ENCODE peak calls at places on chromosomes 3 and 15, in four cellular contexts. Z is H1, R is HepG2, T is K562. C is an unnamed sample.

GRCh38 chr3:27827041-27827440 is 104.9 kb upstream of the EOMES start:
- DNase-seq in T (no peak), Z (no peak), R (no peak), C (no peak)

GRCh38 chr3:185781759-185782158 is 43.1 kb downstream of the IGF2BP2 start:
- DNase-seq in T (no peak), Z (no peak), R (no peak), C (no peak)

GRCh38 chr3:25235033-25235432 is 193.0 kb upstream of the RARB start:
- DNase-seq in Z (no peak), R (no peak), T (no peak), C (no peak)

GRCh38 chr3:195441971-195442572 is 748 bp downstream of the ACAP2 start:
- DNase-seq in Z (no peak), R (no peak), T (peak; percentile 61), C (no peak)

GRCh38 chr3:39434574-39434973 is 28.1 kb downstream of the RPSA start:
- DNase-seq in R (no peak), T (no peak), Z (no peak), C (no peak)

GRCh38 chr15:59420108-59420507 is 17.9 kb upstream of the FAM81A start:
- DNase-seq in Z (no peak), R (no peak), T (no peak), C (no peak)

GRCh38 chr3:30475809-30476178 is 130.6 kb upstream of the TGFBR2 start:
- DNase-seq in R (no peak), T (no peak), Z (no peak), C (no peak)

GRCh38 chr3:165217739-165218138 is 21.6 kb upstream of the SLITRK3 start:
- DNase-seq in T (no peak), R (no peak), Z (no peak), C (no peak)

GRCh38 chr3:33663042-33663441 is 55.0 kb downstream of the CLASP2 start:
- DNase-seq in Z (no peak), R (no peak), T (no peak), C (no peak)

GRCh38 chr3:148023994-148024393 is 614.8 kb downstream of the ZIC1 start:
- DNase-seq in T (no peak), R (no peak), Z (no peak), C (no peak)

GRCh38 chr3:8739757-8740508 is 6.3 kb downstream of the CAV3 start:
- DNase-seq in Z (no peak), T (no peak), R (peak; percentile 16), C (no peak)

GRCh38 chr3:21750831-21751391 is at the start of gene ZNF385D:
- DNase-seq in Z (peak; percentile 64), R (no peak), T (no peak), C (no peak)

GRCh38 chr3:76765526-76765925 is 274.4 kb upstream of the ROBO2 start:
- DNase-seq in T (no peak), Z (no peak), R (no peak), C (no peak)

GRCh38 chr3:123447749-123448502 is 964 bp downstream of the ADCY5 start:
- DNase-seq in R (no peak), Z (no peak), T (peak; percentile 51), C (no peak)

GRCh38 chr15:81197255-81197630 is 564 bp downstream of the IL16 start:
- DNase-seq in T (no peak), R (no peak), Z (no peak), C (no peak)

GRCh38 chr3:97680210-97680609 is 84.3 kb upstream of the ARL6 start:
- DNase-seq in T (no peak), R (no peak), Z (no peak), C (no peak)

GRCh38 chr3:25412269-25412668 is 15.8 kb upstream of the RARB start:
- DNase-seq in R (no peak), T (no peak), Z (no peak), C (no peak)

GRCh38 chr3:119637679-119638525 is 22.5 kb downstream of the POPDC2 start:
- DNase-seq in T (peak; percentile 50), R (no peak), Z (no peak), C (peak; percentile 82)

GRCh38 chr15:85048430-85048829 is 66.8 kb downstream of the PDE8A start:
- DNase-seq in Z (no peak), R (no peak), T (no peak), C (no peak)

GRCh38 chr3:143158549-143158988 is 39.0 kb downstream of the CHST2 start:
- DNase-seq in Z (no peak), T (no peak), R (no peak), C (peak; percentile 67)

GRCh38 chr15:44490628-44491027 is 46.3 kb upstream of the EIF3J start:
- DNase-seq in T (no peak), R (no peak), Z (no peak), C (no peak)

GRCh38 chr3:107450254-107450653 is 72.5 kb upstream of the BBX start:
- DNase-seq in Z (no peak), R (no peak), T (no peak), C (no peak)

GRCh38 chr15:68400066-68400456 is 31.9 kb downstream of the ITGA11 start:
- DNase-seq in T (no peak), R (no peak), Z (no peak), C (no peak)

GRCh38 chr3:14631687-14632444 is 19.7 kb upstream of the CCDC174 start:
- DNase-seq in T (no peak), Z (no peak), R (peak; percentile 21), C (no peak)

GRCh38 chr3:86929046-86929445 is 61.9 kb downstream of the VGLL3 start:
- DNase-seq in T (no peak), Z (no peak), R (no peak), C (no peak)

GRCh38 chr3:13427662-13428603 is 7.8 kb upstream of the NUP210 start:
- DNase-seq in T (no peak), Z (no peak), R (no peak), C (no peak)

GRCh38 chr3:160376681-160377080 is 22.3 kb downstream of the IFT80 start:
- DNase-seq in R (no peak), T (no peak), Z (no peak), C (no peak)

GRCh38 chr3:5301671-5302297 is 114.3 kb downstream of the EDEM1 start:
- DNase-seq in T (no peak), R (no peak), Z (no peak), C (no peak)

GRCh38 chr15:38076806-38077205 is 142.4 kb downstream of the TMCO5A start:
- DNase-seq in R (no peak), T (no peak), Z (no peak), C (no peak)

GRCh38 chr3:174614046-174614445 is 245.1 kb upstream of the NAALADL2 start:
- DNase-seq in R (no peak), Z (no peak), T (no peak), C (no peak)

GRCh38 chr3:150687613-150688012 is 16.1 kb downstream of the ERICH6 start:
- DNase-seq in T (peak; percentile 70), Z (no peak), R (no peak), C (no peak)

DNA sequence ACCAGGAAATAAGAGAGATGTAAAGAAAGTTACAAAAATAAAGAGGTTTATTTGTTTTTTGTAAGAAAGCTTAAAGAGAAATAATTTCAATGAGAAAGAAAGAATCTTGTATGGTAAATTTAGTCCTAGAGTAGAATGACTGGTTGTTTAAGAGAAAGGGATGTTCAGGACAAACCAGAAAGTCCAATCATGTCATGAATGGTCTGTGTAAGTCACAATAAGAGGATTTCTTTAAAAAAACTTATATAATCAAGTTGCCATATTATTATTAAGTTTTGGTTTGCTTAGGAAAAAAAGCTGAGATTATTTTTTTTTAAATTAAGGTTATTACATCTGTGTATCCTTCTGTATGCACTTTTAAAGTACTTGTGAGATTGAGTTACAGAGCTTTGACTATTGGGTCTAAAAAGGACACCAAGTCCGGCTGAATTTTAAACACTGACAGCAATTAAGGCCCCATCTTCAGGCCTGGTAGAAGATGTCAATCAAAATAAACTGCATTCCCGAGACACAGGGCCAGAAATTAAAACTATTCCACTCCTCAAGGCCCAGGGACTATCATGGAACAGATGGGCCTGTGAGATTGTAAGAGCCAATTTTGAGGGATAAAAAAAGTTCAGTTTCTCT is 12.2 kb downstream of the ERICH6 start:
- DNase-seq in T (no peak), Z (no peak), R (no peak), C (no peak)
- TF ChIP-seq CTCF in T (no peak), Z (no peak), R (no peak), C (no peak)

GRCh38 chr15:95829062-95829461 is 501.4 kb upstream of the NR2F2 start:
- DNase-seq in T (no peak), R (no peak), Z (no peak), C (no peak)

GRCh38 chr15:95825672-95826387 is 504.7 kb upstream of the NR2F2 start:
- DNase-seq in T (no peak), Z (no peak), R (no peak), C (no peak)

GRCh38 chr15:95826388-95826781 is 504.1 kb upstream of the NR2F2 start:
- DNase-seq in T (no peak), Z (no peak), R (no peak), C (no peak)

GRCh38 chr15:95825198-95825597 is 505.3 kb upstream of the NR2F2 start:
- DNase-seq in Z (no peak), T (no peak), R (no peak), C (no peak)

GRCh38 chr15:95826831-95827230 is 503.7 kb upstream of the NR2F2 start:
- DNase-seq in R (no peak), Z (no peak), T (peak; percentile 9), C (no peak)
- TF ChIP-seq CBX5 in R (no peak), Z (no peak), T (no peak), C (no peak)

GRCh38 chr3:173043757-173044156 is 97.3 kb downstream of the SPATA16 start:
- DNase-seq in R (no peak), T (no peak), Z (no peak), C (no peak)

GRCh38 chr3:173044998-173045397 is 96.0 kb downstream of the SPATA16 start:
- DNase-seq in R (no peak), Z (no peak), T (no peak), C (no peak)

DNA sequence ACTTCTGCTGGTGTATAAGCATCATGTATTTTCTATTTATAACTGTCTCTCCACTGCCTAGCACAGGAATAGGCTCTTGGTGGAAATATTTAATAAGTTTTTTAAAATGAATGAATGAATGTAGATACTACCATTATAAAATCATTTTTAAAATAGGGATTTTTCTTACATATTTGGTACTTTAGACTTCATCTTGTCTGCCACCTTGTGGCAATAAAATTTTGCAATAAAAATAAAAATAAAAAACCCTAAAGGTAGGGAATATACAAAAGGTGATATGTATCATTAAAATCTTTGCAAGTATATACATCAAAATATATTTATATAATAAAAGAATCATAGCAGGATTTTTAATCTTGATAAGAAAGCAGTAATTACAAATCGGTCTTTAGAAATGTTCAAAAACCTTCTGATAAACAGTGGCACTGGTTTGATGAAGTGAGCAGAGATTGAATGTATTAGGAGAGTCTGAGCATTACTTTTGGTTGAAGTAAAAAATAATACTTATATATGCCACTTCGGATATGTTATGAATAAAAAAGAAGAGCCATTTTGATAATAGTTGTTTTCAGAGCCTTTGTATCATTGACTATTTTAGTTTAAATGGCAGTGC is 95.2 kb downstream of the SPATA16 start:
- DNase-seq in R (no peak), Z (no peak), T (peak; percentile 26), C (no peak)
- TF ChIP-seq CTCF in R (no peak), Z (no peak), T (no peak), C (no peak)

DNA sequence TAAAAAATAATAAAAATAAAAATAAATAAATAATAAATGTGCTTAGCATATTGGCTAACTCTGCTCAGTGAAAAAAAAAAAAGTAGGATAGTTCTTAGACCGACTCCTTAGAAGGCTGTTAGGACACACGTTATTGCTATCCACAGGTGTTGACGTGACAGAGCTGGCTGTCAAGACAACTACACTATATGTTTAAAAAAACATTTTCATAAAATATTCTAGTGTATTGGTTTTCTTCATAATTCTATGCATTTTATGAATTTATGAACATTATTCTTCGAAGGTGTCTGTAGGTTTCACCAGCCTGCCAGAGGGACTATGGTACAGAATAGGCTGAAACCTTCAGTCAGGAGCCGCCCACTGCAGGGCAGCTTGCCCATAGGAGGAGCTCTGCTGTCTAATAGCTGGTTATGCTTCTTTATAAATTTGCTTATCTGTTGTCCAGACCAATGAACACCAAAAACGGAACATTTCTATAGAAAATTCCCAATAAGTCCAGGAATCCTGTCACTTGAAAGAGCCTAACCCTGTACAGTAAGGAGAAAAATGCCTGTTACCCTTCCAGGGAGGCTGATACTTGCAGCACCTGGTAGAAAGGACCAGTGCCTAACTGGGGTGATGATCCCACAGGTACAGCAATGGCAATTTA is 9.1 kb downstream of the TM4SF1 start:
- DNase-seq in Z (no peak), R (no peak), T (no peak), C (no peak)
- TF ChIP-seq CBX5 in Z (no peak), R (no peak), T (no peak), C (no peak)